ENCODE peak calls at places on chromosomes 13 and 19, in eight cellular contexts. S is stimulated activated CD4-positive, alpha-beta T cell treated with anti-CD3 and anti-CD28 coated beads, TNF-alpha, amount 100 ng/mL, for 48 hours; T is NCI-H1092; C is activated CD8-positive, alpha-beta memory T cell treated with anti-CD3 and anti-CD28 coated beads for 1 hour; X is central memory CD8-positive, alpha-beta T cell; D is activated naive CD4-positive, alpha-beta T cell; Q is activated T-cell treated with anti-CD3 and anti-CD28 coated beads, Interleukin-2, amount 50 U/mL, for 72 hours; R is DMS153. Z is an unnamed sample.

GRCh38 chr13:66805657-66806056 is 424.5 kb downstream of the PCDH9 start:
- DNase-seq in T (no peak), S (no peak), C (no peak), D (no peak), Q (no peak), R (no peak), X (no peak), Z (no peak)

GRCh38 chr13:52096062-52096461 is 32.8 kb downstream of the NEK5 start:
- DNase-seq in R (no peak), T (no peak), C (no peak), Q (no peak), S (no peak), D (no peak), X (no peak), Z (no peak)

GRCh38 chr13:74687452-74688180 is 553.4 kb upstream of the KLF12 start:
- DNase-seq in X (no peak), S (no peak), D (no peak), R (no peak), Q (no peak), T (no peak), C (no peak), Z (no peak)

GRCh38 chr13:106151056-106151699 is 384.3 kb downstream of the EFNB2 start:
- DNase-seq in D (no peak), R (no peak), Q (no peak), S (no peak), C (no peak), X (no peak), T (no peak), Z (no peak)

GRCh38 chr19:40612831-40613668 is 11.9 kb downstream of the LTBP4 start:
- DNase-seq in C (peak), X (peak), T (no peak), Q (peak), S (peak), D (peak), R (peak), Z (no peak)

GRCh38 chr13:51562011-51562671 is 22.1 kb upstream of the WDFY2 start:
- DNase-seq in X (no peak), R (no peak), D (no peak), S (no peak), T (no peak), Q (no peak), C (no peak), Z (no peak)

GRCh38 chr13:43261018-43261417 is 237.6 kb downstream of the DNAJC15 start:
- DNase-seq in C (no peak), D (no peak), Q (no peak), T (no peak), S (no peak), R (no peak), X (no peak), Z (no peak)

GRCh38 chr13:97627566-97627965 is 193.6 kb downstream of the RAP2A start:
- DNase-seq in C (no peak), R (peak), X (no peak), D (no peak), Q (no peak), S (no peak), T (peak), Z (no peak)

GRCh38 chr13:66349945-66350344 is 880.2 kb downstream of the PCDH9 start:
- DNase-seq in Q (no peak), S (no peak), C (no peak), R (no peak), D (no peak), T (no peak), X (no peak), Z (no peak)

Z was measured in SK-N-MC.